ENCODE peak calls at places on chromosomes 3 and 15, in seven cellular contexts. One of them, this sample, is unnamed.

GRCh38 chr3:67090472-67090871 is 92.4 kb downstream of the KBTBD8 start:
- DNase-seq in LoVo: no peak
- DNase-seq in SK-N-SH: no peak
- DNase-seq in GF-D8: no peak
- DNase-seq in T-helper 2 cell treated with Interferon-gamma antibody and Interleukin-4, amounts not matched to agents 5 μg/mL and 100 μg/mL, for 36 hours: no peak
- DNase-seq in H7: no peak
- DNase-seq in GM04503: no peak
- DNase-seq in this sample: no peak

GRCh38 chr15:81315452-81316203 is 8.3 kb downstream of the STARD5 start:
- DNase-seq in T-helper 2 cell treated with Interferon-gamma antibody and Interleukin-4, amounts not matched to agents 5 μg/mL and 100 μg/mL, for 36 hours: no peak
- DNase-seq in H7: no peak
- DNase-seq in SK-N-SH: no peak
- DNase-seq in GF-D8: no peak
- DNase-seq in LoVo: no peak
- DNase-seq in GM04503: no peak
- DNase-seq in this sample: no peak

GRCh38 chr3:102057781-102058421 is 208.6 kb downstream of the NFKBIZ start:
- DNase-seq in LoVo: no peak
- DNase-seq in T-helper 2 cell treated with Interferon-gamma antibody and Interleukin-4, amounts not matched to agents 5 μg/mL and 100 μg/mL, for 36 hours: no peak
- DNase-seq in GF-D8: no peak
- DNase-seq in H7: no peak
- DNase-seq in GM04503: no peak
- DNase-seq in SK-N-SH: no peak
- DNase-seq in this sample: no peak

GRCh38 chr15:50431204-50431603 is 7.0 kb downstream of the USP8 start:
- DNase-seq in LoVo: no peak
- DNase-seq in T-helper 2 cell treated with Interferon-gamma antibody and Interleukin-4, amounts not matched to agents 5 μg/mL and 100 μg/mL, for 36 hours: no peak
- DNase-seq in GF-D8: no peak
- DNase-seq in SK-N-SH: no peak
- DNase-seq in GM04503: no peak
- DNase-seq in H7: no peak
- DNase-seq in this sample: no peak

GRCh38 chr3:16338999-16339398 is 74.0 kb downstream of the OXNAD1 start:
- DNase-seq in GM04503: peak; percentile 98
- DNase-seq in GF-D8: peak; percentile 57
- DNase-seq in T-helper 2 cell treated with Interferon-gamma antibody and Interleukin-4, amounts not matched to agents 5 μg/mL and 100 μg/mL, for 36 hours: peak; percentile 16
- DNase-seq in LoVo: no peak
- DNase-seq in SK-N-SH: no peak
- DNase-seq in H7: no peak
- DNase-seq in this sample: peak; percentile 16

GRCh38 chr3:50177346-50177745 is 14.1 kb upstream of the GNAT1 start:
- DNase-seq in GF-D8: no peak
- DNase-seq in GM04503: no peak
- DNase-seq in T-helper 2 cell treated with Interferon-gamma antibody and Interleukin-4, amounts not matched to agents 5 μg/mL and 100 μg/mL, for 36 hours: no peak
- DNase-seq in SK-N-SH: peak; percentile 60
- DNase-seq in LoVo: no peak
- DNase-seq in H7: no peak
- DNase-seq in this sample: no peak

GRCh38 chr3:99562138-99562537 is 76.3 kb upstream of the COL8A1 start:
- DNase-seq in GM04503: no peak
- DNase-seq in T-helper 2 cell treated with Interferon-gamma antibody and Interleukin-4, amounts not matched to agents 5 μg/mL and 100 μg/mL, for 36 hours: no peak
- DNase-seq in SK-N-SH: no peak
- DNase-seq in LoVo: no peak
- DNase-seq in GF-D8: no peak
- DNase-seq in H7: peak; percentile 8
- DNase-seq in this sample: no peak

GRCh38 chr3:3200632-3201212 is 21.2 kb upstream of the CRBN start:
- DNase-seq in T-helper 2 cell treated with Interferon-gamma antibody and Interleukin-4, amounts not matched to agents 5 μg/mL and 100 μg/mL, for 36 hours: no peak
- DNase-seq in SK-N-SH: peak; percentile 38
- DNase-seq in GM04503: peak; percentile 14
- DNase-seq in GF-D8: peak; percentile 6
- DNase-seq in H7: peak; percentile 14
- DNase-seq in LoVo: peak; percentile 54
- DNase-seq in this sample: peak; percentile 74

GRCh38 chr3:9976736-9977709 is 9.6 kb downstream of the EMC3 start:
- DNase-seq in SK-N-SH: no peak
- DNase-seq in LoVo: peak; percentile 90
- DNase-seq in GM04503: peak; percentile 96
- DNase-seq in H7: no peak
- DNase-seq in T-helper 2 cell treated with Interferon-gamma antibody and Interleukin-4, amounts not matched to agents 5 μg/mL and 100 μg/mL, for 36 hours: peak; percentile 56
- DNase-seq in GF-D8: peak; percentile 92
- DNase-seq in this sample: no peak

GRCh38 chr3:159830523-159831151 is 158.0 kb upstream of the IL12A start:
- DNase-seq in GM04503: no peak
- DNase-seq in H7: no peak
- DNase-seq in LoVo: no peak
- DNase-seq in SK-N-SH: no peak
- DNase-seq in T-helper 2 cell treated with Interferon-gamma antibody and Interleukin-4, amounts not matched to agents 5 μg/mL and 100 μg/mL, for 36 hours: no peak
- DNase-seq in GF-D8: no peak
- DNase-seq in this sample: no peak

GRCh38 chr15:88509321-88509720 is 37.2 kb downstream of the DET1 start:
- DNase-seq in H7: no peak
- DNase-seq in T-helper 2 cell treated with Interferon-gamma antibody and Interleukin-4, amounts not matched to agents 5 μg/mL and 100 μg/mL, for 36 hours: no peak
- DNase-seq in GM04503: no peak
- DNase-seq in SK-N-SH: no peak
- DNase-seq in GF-D8: no peak
- DNase-seq in LoVo: no peak
- DNase-seq in this sample: no peak

GRCh38 chr3:46351646-46352045 is 2.3 kb upstream of the CCR2 start:
- DNase-seq in H7: no peak
- DNase-seq in LoVo: peak; percentile 5
- DNase-seq in T-helper 2 cell treated with Interferon-gamma antibody and Interleukin-4, amounts not matched to agents 5 μg/mL and 100 μg/mL, for 36 hours: no peak
- DNase-seq in SK-N-SH: no peak
- DNase-seq in GF-D8: no peak
- DNase-seq in GM04503: no peak
- DNase-seq in this sample: no peak

GRCh38 chr3:182568206-182568605 is 225.1 kb upstream of the ATP11B start:
- DNase-seq in T-helper 2 cell treated with Interferon-gamma antibody and Interleukin-4, amounts not matched to agents 5 μg/mL and 100 μg/mL, for 36 hours: no peak
- DNase-seq in SK-N-SH: no peak
- DNase-seq in GF-D8: no peak
- DNase-seq in GM04503: no peak
- DNase-seq in LoVo: no peak
- DNase-seq in H7: peak; percentile 9
- DNase-seq in this sample: no peak

GRCh38 chr3:195850857-195851531 is 39.3 kb upstream of the MUC4 start:
- DNase-seq in GF-D8: peak; percentile 55
- DNase-seq in H7: peak; percentile 91
- DNase-seq in GM04503: peak; percentile 46
- DNase-seq in SK-N-SH: peak; percentile 94
- DNase-seq in T-helper 2 cell treated with Interferon-gamma antibody and Interleukin-4, amounts not matched to agents 5 μg/mL and 100 μg/mL, for 36 hours: peak; percentile 83
- DNase-seq in LoVo: peak; percentile 92
- DNase-seq in this sample: peak; percentile 76

GRCh38 chr3:106457278-106458210 is 588.7 kb upstream of the CBLB start:
- DNase-seq in T-helper 2 cell treated with Interferon-gamma antibody and Interleukin-4, amounts not matched to agents 5 μg/mL and 100 μg/mL, for 36 hours: peak; percentile 44
- DNase-seq in SK-N-SH: no peak
- DNase-seq in LoVo: peak; percentile 41
- DNase-seq in GM04503: peak; percentile 88
- DNase-seq in GF-D8: peak; percentile 20
- DNase-seq in H7: no peak
- DNase-seq in this sample: peak; percentile 19

GRCh38 chr3:126421573-126422119 is 26.9 kb downstream of the CFAP100 start:
- DNase-seq in LoVo: no peak
- DNase-seq in H7: peak; percentile 49
- DNase-seq in GM04503: no peak
- DNase-seq in T-helper 2 cell treated with Interferon-gamma antibody and Interleukin-4, amounts not matched to agents 5 μg/mL and 100 μg/mL, for 36 hours: no peak
- DNase-seq in GF-D8: no peak
- DNase-seq in SK-N-SH: peak; percentile 30
- DNase-seq in this sample: no peak

GRCh38 chr3:45537960-45538640 is 56.5 kb upstream of the LIMD1 start:
- DNase-seq in H7: no peak
- DNase-seq in LoVo: no peak
- DNase-seq in GM04503: no peak
- DNase-seq in T-helper 2 cell treated with Interferon-gamma antibody and Interleukin-4, amounts not matched to agents 5 μg/mL and 100 μg/mL, for 36 hours: no peak
- DNase-seq in GF-D8: no peak
- DNase-seq in SK-N-SH: no peak
- DNase-seq in this sample: no peak

GRCh38 chr3:181457190-181457589 is 254.5 kb upstream of the SOX2 start:
- DNase-seq in H7: no peak
- DNase-seq in GF-D8: no peak
- DNase-seq in SK-N-SH: no peak
- DNase-seq in LoVo: no peak
- DNase-seq in GM04503: no peak
- DNase-seq in T-helper 2 cell treated with Interferon-gamma antibody and Interleukin-4, amounts not matched to agents 5 μg/mL and 100 μg/mL, for 36 hours: no peak
- DNase-seq in this sample: peak; percentile 96

GRCh38 chr3:129525341-129525968 is 3.0 kb upstream of the RHO start:
- DNase-seq in SK-N-SH: no peak
- DNase-seq in LoVo: no peak
- DNase-seq in GM04503: peak; percentile 34
- DNase-seq in T-helper 2 cell treated with Interferon-gamma antibody and Interleukin-4, amounts not matched to agents 5 μg/mL and 100 μg/mL, for 36 hours: no peak
- DNase-seq in GF-D8: no peak
- DNase-seq in H7: no peak
- DNase-seq in this sample: no peak

GRCh38 chr3:72673011-72673771 is 175.1 kb downstream of the SHQ1 start:
- DNase-seq in H7: no peak
- DNase-seq in SK-N-SH: no peak
- DNase-seq in GM04503: no peak
- DNase-seq in T-helper 2 cell treated with Interferon-gamma antibody and Interleukin-4, amounts not matched to agents 5 μg/mL and 100 μg/mL, for 36 hours: no peak
- DNase-seq in GF-D8: no peak
- DNase-seq in LoVo: no peak
- DNase-seq in this sample: no peak

This sample was measured in hippocampal formation.